ENCODE peak calls at places on chromosomes 4 and X, in six cellular contexts. X is fibroblast of lung, H is left ventricle myocardium inferior, L is cardiac muscle cell, M is psoas muscle, E is heart left ventricle. T is an unnamed sample.

GRCh38 chr4:118989098-118990080 is 100.7 kb downstream of the SYNPO2 start:
- DNase-seq in H (no peak), E (no peak), M (no peak), L (peak; percentile 44), X (peak; percentile 90), T (no peak)

GRCh38 chr4:168432419-168433146 is 47.7 kb downstream of the DDX60L start:
- DNase-seq in E (no peak), X (no peak), M (no peak), H (no peak), L (no peak), T (no peak)

GRCh38 chrX:46715521-46715920 is 43.4 kb downstream of the SLC9A7 start:
- DNase-seq in E (no peak), L (no peak), M (no peak), X (no peak), H (no peak), T (no peak)

GRCh38 chrX:26262121-26262523 is 46.2 kb downstream of the MAGEB5 start:
- DNase-seq in L (peak; percentile 70), M (no peak), H (no peak), X (peak; percentile 23), E (peak; percentile 7), T (no peak)

GRCh38 chrX:13489451-13489850 is 80.0 kb upstream of the EGFL6 start:
- DNase-seq in L (peak; percentile 70), M (peak; percentile 65), H (peak; percentile 48), E (peak; percentile 21), X (peak; percentile 81), T (no peak)

GRCh38 chr4:52643846-52644245 is 15.3 kb downstream of the USP46 start:
- DNase-seq in M (peak; percentile 78), L (peak; percentile 76), H (peak; percentile 87), E (peak; percentile 79), X (peak; percentile 78), T (no peak)

GRCh38 chr4:153750197-153750817 is 9.5 kb downstream of the RNF175 start:
- DNase-seq in M (no peak), L (peak; percentile 87), X (peak; percentile 62), E (peak; percentile 56), H (no peak), T (peak; percentile 77)

GRCh38 chrX:122817321-122817720 is 366.8 kb upstream of the GRIA3 start:
- DNase-seq in X (no peak), H (no peak), E (no peak), L (no peak), M (peak; percentile 24), T (no peak)

GRCh38 chr4:6313216-6313615 is 43.6 kb downstream of the WFS1 start:
- DNase-seq in X (no peak), M (no peak), L (no peak), H (no peak), E (no peak), T (no peak)

GRCh38 chrX:72475338-72475737 is 97.3 kb downstream of the HDAC8 start:
- DNase-seq in H (no peak), L (no peak), E (no peak), X (no peak), M (no peak), T (no peak)

GRCh38 chr4:35970366-35970960 is 273.9 kb downstream of the ARAP2 start:
- DNase-seq in L (no peak), H (no peak), X (no peak), M (no peak), E (no peak), T (no peak)

GRCh38 chr4:5051692-5052423 is 578 bp downstream of the STK32B start:
- DNase-seq in H (no peak), L (no peak), M (no peak), E (no peak), X (peak; percentile 20), T (no peak)

GRCh38 chr4:2416564-2417195 is 1.8 kb downstream of the ZFYVE28 start:
- DNase-seq in H (peak; percentile 38), E (peak; percentile 51), M (no peak), X (peak; percentile 9), L (no peak), T (no peak)

GRCh38 chr4:81631958-81632439 is 160.3 kb upstream of the RASGEF1B start:
- DNase-seq in X (peak; percentile 84), L (peak; percentile 81), M (no peak), H (no peak), E (no peak), T (no peak)

GRCh38 chr4:52932586-52933482 is 70.7 kb downstream of the RASL11B start:
- DNase-seq in L (peak; percentile 26), E (no peak), H (no peak), M (no peak), X (peak; percentile 60), T (no peak)

GRCh38 chrX:6021316-6022091 is 207.2 kb downstream of the NLGN4X start:
- DNase-seq in E (no peak), L (peak; percentile 2), H (no peak), X (peak; percentile 27), M (no peak), T (no peak)

GRCh38 chr4:124931050-124931449 is 218.5 kb upstream of the ANKRD50 start:
- DNase-seq in L (peak; percentile 50), X (peak; percentile 89), E (no peak), M (no peak), H (no peak), T (no peak)

GRCh38 chr4:8646296-8647093 is 53.9 kb downstream of the CPZ start:
- DNase-seq in X (no peak), L (no peak), E (no peak), M (no peak), H (no peak), T (no peak)

GRCh38 chr4:121728798-121729226 is 32.0 kb upstream of the ANXA5 start:
- DNase-seq in E (no peak), H (no peak), L (peak; percentile 57), X (peak; percentile 92), M (no peak), T (peak; percentile 22)

DNA sequence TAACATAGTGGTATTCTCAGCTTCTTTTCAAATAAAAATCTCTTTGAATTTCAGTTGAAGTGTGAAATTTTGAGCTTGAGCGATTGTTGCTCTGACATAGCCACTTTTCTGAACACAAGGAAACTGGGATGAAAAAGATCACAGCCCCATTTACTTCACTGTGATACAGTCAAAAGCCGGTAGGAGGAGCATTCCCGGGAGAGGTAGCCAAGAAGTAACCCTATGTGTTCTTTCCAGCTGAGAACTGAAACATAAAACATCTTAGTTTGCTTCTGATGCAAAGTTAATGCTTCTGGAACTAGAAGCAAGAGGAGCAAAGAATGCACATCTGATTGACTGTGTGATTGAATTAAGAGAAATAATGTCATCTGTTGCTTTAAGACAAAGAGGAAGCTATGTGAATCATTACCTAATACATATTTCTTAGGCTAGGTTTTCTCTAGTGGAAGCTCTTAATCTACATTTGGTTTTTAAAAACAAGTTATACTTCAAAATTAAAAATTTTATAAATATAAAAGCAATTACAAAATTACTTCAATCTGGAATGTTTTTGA is 88.4 kb upstream of the UNC5C start:
- DNase-seq in H (no peak), E (no peak), X (peak; percentile 15), L (peak; percentile 65), M (no peak), T (no peak)
- TF ChIP-seq CTCF in H (peak; percentile 44), E (peak; percentile 40), X (peak; percentile 63), L (peak; percentile 75), M (no peak), T (no peak)

DNA sequence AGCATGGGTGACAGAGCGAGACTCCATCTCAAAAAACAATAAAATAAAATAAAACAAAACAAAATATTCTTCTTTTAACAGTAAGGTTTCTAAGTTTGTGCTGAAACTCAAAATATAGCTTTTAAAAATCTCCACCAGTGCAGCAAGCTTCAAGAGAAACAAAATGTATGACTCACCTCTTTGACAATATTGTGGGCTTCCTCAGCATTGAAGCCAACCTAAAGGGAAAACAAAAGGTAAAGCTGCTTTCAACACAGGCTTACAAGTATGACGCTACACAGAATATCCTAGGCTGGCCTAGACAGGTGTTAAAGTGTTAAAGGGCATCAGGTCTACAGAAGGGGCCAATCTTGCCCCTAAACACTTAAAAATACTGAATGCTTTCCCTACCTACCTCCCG is 1.2 kb downstream of the DYNLT3 start:
- DNase-seq in H (no peak), X (peak; percentile 36), M (no peak), L (no peak), E (no peak), T (no peak)
- H3K4me3 ChIP-seq in H (peak overlapping the region; percentile 81), X (peak overlapping the region; percentile 71), M (peak overlapping the region; percentile 81), L (peak overlapping the region; percentile 41), E (no peak overlapping the region), T (no peak overlapping the region)

DNA sequence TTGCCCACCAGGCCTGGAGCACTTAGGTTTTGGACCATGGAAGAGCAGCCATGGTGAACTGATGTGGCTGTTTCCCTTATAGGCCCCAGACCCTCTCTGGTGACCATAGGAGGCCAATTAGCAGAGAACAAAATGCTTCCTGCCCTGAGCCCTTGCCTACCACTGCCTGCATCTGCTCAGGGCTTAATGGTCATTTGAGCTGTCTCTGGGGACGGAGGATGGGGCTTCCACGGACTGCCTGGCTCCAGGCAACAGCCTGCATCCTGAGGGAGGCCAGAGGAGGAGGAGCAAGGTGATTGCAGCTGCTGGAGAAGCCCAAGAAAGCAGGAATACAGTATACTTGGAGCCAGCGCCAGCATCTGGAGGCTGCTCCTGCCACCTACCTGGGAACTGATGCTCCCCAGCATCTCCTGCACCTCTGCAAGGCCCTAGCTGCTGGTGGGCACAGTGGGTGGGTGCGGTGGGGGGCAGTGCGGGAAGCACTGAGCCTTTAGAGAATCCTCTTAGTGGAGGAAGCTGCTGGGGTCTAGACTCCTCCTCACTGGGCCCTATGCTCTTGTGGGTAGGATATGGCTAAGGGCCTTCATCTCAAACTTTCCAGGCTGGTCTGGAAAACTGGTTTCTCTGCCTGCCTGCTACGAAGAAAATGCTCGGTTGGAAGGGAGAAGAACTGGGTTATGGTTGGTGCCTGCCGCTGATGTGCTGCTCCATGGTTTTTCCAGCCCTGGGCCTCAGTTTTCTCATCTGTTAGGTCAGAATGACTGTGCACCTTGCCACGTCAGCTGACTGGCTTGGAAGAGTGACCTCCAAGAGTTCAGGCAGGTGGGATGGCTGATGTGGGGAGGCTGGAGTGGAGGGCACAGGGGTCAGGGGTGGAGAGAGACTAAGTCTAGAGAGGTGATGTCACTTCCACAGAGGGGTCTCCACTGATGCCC is 158.8 kb upstream of the PJA1 start:
- DNase-seq in L (no peak), M (no peak), X (no peak), H (no peak), E (no peak), T (no peak)
- TF ChIP-seq CTCF in L (no peak), M (no peak), X (no peak), H (no peak), E (no peak), T (no peak)

GRCh38 chr4:34309356-34309900 is 1934.9 kb downstream of the ARAP2 start:
- DNase-seq in M (no peak), H (no peak), L (peak; percentile 4), X (no peak), E (no peak), T (no peak)
- H3K4me3 ChIP-seq in M (no peak overlapping the region), H (no peak overlapping the region), L (no peak overlapping the region), X (no peak overlapping the region), E (no peak overlapping the region), T (no peak overlapping the region)